ENCODE peak calls at places on chromosomes 4 and X, in four cellular contexts. F is ACHN; P is CD4-positive, CD25-positive, alpha-beta regulatory T cell; H is progenitor cell of endocrine pancreas. B is an unnamed sample.

GRCh38 chr4:851701-852430 is 25.9 kb upstream of the CPLX1 start:
- DNase-seq in F (no peak), H (no peak), P (no peak), B (no peak)

GRCh38 chr4:182604161-182604591 is 313.0 kb downstream of the DCTD start:
- DNase-seq in P (no peak), H (no peak), F (no peak), B (no peak)

GRCh38 chrX:69388526-69388925 is 115.6 kb upstream of the NALF2 start:
- DNase-seq in P (no peak), H (no peak), F (no peak), B (no peak)

GRCh38 chr4:182343435-182343834 is 100.2 kb downstream of the TENM3 start:
- DNase-seq in P (no peak), F (no peak), H (no peak), B (no peak)

GRCh38 chr4:71862315-71862714 is 78.4 kb upstream of the GC start:
- DNase-seq in H (no peak), P (no peak), F (no peak), B (no peak)

GRCh38 chr4:81405900-81406401 is 65.8 kb downstream of the RASGEF1B start:
- DNase-seq in F (peak; percentile 71), H (no peak), P (peak; percentile 77), B (peak; percentile 57)

GRCh38 chr4:131595140-131595539 is 1554.0 kb upstream of the PCDH10 start:
- DNase-seq in P (no peak), F (no peak), H (no peak), B (no peak)

GRCh38 chr4:81965911-81966310 is 407.9 kb downstream of the HNRNPD start:
- DNase-seq in P (no peak), H (no peak), F (no peak), B (no peak)

GRCh38 chr4:163748474-163748873 is 254.0 kb downstream of the TMA16 start:
- DNase-seq in P (no peak), F (no peak), H (no peak), B (no peak)

GRCh38 chr4:173301518-173302201 is 32.5 kb downstream of the HMGB2 start:
- DNase-seq in F (peak; percentile 76), P (peak; percentile 51), H (no peak), B (no peak)

GRCh38 chr4:180058731-180059215 is 2184.4 kb upstream of the TENM3 start:
- DNase-seq in H (peak; percentile 52), P (no peak), F (peak; percentile 10), B (no peak)

GRCh38 chr4:41212221-41213203 is 1.8 kb downstream of the APBB2 start:
- DNase-seq in H (no peak), F (peak; percentile 77), P (no peak), B (no peak)

GRCh38 chr4:139795915-139796314 is 130.3 kb downstream of the MGST2 start:
- DNase-seq in P (no peak), F (no peak), H (no peak), B (no peak)

GRCh38 chrX:119693032-119693995 is at the start of gene SEPTIN6:
- DNase-seq in P (peak; percentile 95), F (peak; percentile 53), H (peak; percentile 57), B (no peak)

GRCh38 chrX:150768132-150768485 is 74.9 kb downstream of the MTMR1 start:
- DNase-seq in P (no peak), F (no peak), H (no peak), B (no peak)